ENCODE peak calls at places on chromosomes 4 and X, in six cellular contexts. N is ovary, A is GM23248, V is A549, U is breast epithelium, B is mammary epithelial cell. X is an unnamed sample.

GRCh38 chr4:41213563-41214157 is 682 bp downstream of the APBB2 start:
- DNase-seq in B (peak), N (peak), U (no peak), V (no peak), A (peak), X (peak)

GRCh38 chrX:132984058-132984650 is 25.7 kb upstream of the HS6ST2 start:
- DNase-seq in N (no peak), B (no peak), U (no peak), V (no peak), A (no peak), X (no peak)

GRCh38 chr4:142777045-142777743 is 68.9 kb downstream of the INPP4B start:
- DNase-seq in V (no peak), B (peak), A (peak), N (no peak), U (no peak), X (no peak)

GRCh38 chrX:9670136-9670905 is 95.3 kb downstream of the GPR143 start:
- DNase-seq in V (peak), B (no peak), U (no peak), A (peak), N (no peak), X (no peak)

GRCh38 chr4:132683957-132684356 is 465.1 kb upstream of the PCDH10 start:
- DNase-seq in A (no peak), B (no peak), N (no peak), U (no peak), V (no peak), X (no peak)

GRCh38 chr4:15778742-15779231 is 659 bp downstream of the CD38 start:
- DNase-seq in U (no peak), A (peak), V (peak), B (no peak), N (no peak), X (peak)

GRCh38 chr4:176545886-176546285 is 226.1 kb downstream of the SPCS3 start:
- DNase-seq in A (peak), U (no peak), B (no peak), N (no peak), V (no peak), X (no peak)

GRCh38 chr4:57073559-57073958 is 36.6 kb downstream of the IGFBP7 start:
- DNase-seq in B (no peak), A (no peak), U (no peak), V (no peak), N (no peak), X (no peak)

GRCh38 chr4:32226201-32226600 is 1506.0 kb downstream of the PCDH7 start:
- DNase-seq in V (no peak), A (no peak), B (peak), N (no peak), U (no peak), X (no peak)

GRCh38 chr4:101451086-101451485 is 103.8 kb upstream of the PPP3CA start:
- DNase-seq in B (no peak), V (no peak), U (no peak), N (no peak), A (peak), X (no peak)

GRCh38 chrX:119604778-119605177 is 1.4 kb downstream of the NKRF start:
- DNase-seq in V (no peak), B (no peak), U (no peak), A (peak), N (no peak), X (no peak)

GRCh38 chrX:39869846-39870601 is 227.7 kb downstream of the BCOR start:
- DNase-seq in V (peak), U (no peak), N (no peak), B (peak), A (peak), X (no peak)

GRCh38 chrX:24805201-24805600 is 111.5 kb downstream of the POLA1 start:
- DNase-seq in B (no peak), V (no peak), U (no peak), A (no peak), N (no peak), X (no peak)

GRCh38 chr4:6916587-6917444 is 7.2 kb downstream of the TBC1D14 start:
- DNase-seq in V (peak), B (peak), A (peak), N (no peak), U (peak), X (no peak)
- H3K27ac ChIP-seq in V (peak), B (no peak), A (no peak), N (peak), U (peak), X (peak)

DNA sequence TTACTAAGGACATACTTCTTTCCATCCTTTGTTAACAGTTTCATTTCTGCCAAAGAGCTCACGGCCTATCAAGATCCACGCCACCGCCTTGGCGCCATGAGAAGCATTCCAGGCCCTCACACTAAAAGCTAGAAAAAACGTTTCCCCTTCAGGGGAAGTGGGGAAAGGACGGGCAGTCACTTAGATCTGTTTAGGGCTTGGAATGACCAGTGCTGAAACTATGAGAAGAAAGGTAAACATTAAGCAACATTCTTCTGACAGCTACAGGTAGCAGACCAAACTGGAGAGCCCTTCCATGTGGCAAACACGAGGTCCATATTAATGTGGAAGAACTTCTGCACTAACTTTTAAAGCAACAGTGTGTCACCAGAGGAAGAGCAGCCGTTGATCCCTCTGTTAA is 146.7 kb downstream of the SH3KBP1 start:
- DNase-seq in A (no peak), N (no peak), V (no peak), B (no peak), U (no peak), X (no peak)
- H3K27ac ChIP-seq in A (no peak), N (no peak), V (no peak), B (no peak), U (no peak), X (no peak)

DNA sequence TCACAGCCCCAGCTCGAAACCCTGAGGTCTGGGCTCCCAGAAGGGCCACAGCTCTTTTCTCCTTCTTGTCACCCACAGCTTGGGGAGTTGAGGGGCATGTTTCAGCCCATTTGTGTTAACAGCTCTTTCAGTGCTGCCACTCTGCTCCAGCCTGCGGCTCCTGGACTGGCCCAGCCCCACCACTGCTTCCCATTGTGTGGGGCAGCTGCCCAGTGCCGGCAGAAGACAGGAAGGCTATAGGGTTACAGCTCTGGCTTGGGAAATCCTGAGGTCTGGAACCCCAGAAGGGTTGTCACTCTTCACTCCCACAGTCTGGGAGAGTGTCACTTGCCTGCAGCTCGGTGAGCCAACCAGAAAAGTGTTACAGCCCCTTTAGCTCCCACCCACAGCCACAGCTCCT is 7.0 kb upstream of the HNRNPD start:
- DNase-seq in N (no peak), B (no peak), U (no peak), A (no peak), V (no peak), X (no peak)
- H3K27ac ChIP-seq in N (no peak), B (no peak), U (no peak), A (no peak), V (no peak), X (no peak)

DNA sequence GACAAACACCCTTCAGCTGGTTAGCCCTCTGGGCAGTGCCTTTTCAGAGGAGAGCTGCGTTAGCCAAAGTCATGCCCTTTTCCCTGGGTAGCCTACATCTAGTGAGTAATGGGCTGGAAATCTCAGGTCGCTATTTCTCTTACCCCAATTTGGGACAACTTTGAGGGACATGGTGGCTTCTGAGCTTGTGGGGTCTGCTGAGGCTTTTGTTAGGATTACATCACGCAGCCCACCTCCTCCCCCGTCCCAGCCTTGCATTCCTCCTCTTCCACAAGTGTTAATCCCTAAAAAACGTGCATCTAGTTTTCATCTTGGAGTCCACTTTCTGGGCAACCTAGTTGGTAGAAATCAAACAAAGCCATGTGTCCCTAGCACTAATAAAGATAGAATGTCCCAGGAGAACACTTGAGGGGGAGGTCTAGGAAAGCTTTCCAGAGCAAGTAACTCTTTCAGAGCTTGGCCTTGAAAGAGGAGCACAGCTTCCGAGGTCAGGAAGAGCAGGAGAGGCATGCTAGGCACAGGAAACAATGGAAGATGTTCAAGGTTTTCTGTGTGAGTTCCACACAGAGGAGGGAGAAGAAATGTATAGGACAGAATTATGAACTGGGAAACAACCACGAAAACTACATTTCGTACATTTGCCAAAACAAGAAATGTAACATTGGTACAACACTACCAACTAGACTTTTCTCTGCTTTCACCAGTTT is 2.8 kb downstream of the MRFAP1 start:
- DNase-seq in A (no peak), B (no peak), V (no peak), N (no peak), U (peak), X (no peak)
- H3K27ac ChIP-seq in A (peak), B (no peak), V (no peak), N (peak), U (peak), X (no peak)

GRCh38 chrX:10904220-10904619 is 206.9 kb upstream of the HCCS start:
- DNase-seq in V (no peak), U (no peak), A (peak), B (no peak), N (no peak), X (no peak)

GRCh38 chrX:10903518-10903917 is 207.6 kb upstream of the HCCS start:
- DNase-seq in B (no peak), V (no peak), N (no peak), A (no peak), U (no peak), X (no peak)

GRCh38 chrX:10902001-10902400 is 209.1 kb upstream of the HCCS start:
- DNase-seq in U (no peak), B (peak), A (peak), N (no peak), V (peak), X (no peak)

GRCh38 chrX:10900585-10901289 is 210.4 kb upstream of the HCCS start:
- DNase-seq in V (peak), N (no peak), U (no peak), B (peak), A (peak), X (no peak)

DNA sequence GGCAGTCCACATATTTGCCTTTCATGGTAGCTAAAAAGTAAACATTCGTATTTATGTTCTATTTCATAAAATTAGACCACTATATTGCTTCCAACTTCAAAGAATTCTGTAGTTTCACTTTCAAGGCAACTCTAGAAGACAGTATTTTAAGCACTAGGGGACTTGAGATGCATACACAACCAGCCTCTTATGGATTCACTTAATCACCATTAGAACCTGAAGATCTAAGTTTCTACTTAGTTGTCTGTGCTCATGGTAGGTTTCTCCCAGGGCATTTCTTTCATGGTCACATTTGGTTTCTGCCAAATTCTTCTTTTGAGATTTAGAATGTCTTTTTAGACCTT is 209.9 kb upstream of the HCCS start:
- DNase-seq in N (no peak), U (no peak), V (no peak), B (no peak), A (no peak), X (no peak)
- H3K27ac ChIP-seq in N (no peak), U (no peak), V (no peak), B (no peak), A (peak), X (no peak)

DNA sequence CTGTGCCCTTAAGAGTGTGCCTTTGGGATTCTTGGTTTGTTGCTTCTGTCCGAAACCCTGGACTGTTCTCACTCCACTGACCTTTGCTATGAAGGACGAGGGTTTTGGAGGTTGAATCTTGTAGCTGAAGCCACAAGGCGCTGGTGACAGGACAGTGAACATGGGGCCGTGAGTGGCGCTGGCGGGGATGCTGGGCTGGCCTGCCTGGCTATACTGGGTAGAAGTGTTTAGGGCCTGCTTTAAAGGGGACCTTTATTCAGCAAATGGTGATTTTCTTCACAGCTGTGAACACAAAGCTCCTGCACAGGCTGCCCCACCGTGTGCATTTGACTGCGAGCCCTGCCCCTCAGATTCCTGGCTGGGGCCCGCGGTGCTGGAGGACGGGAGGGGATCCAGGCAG is 27.1 kb upstream of the TADA2B start:
- DNase-seq in V (no peak), N (no peak), B (no peak), A (no peak), U (no peak), X (no peak)
- H3K27ac ChIP-seq in V (no peak), N (no peak), B (no peak), A (no peak), U (no peak), X (no peak)

GRCh38 chr4:184331155-184331995 is 113.7 kb upstream of the ENPP6 start:
- DNase-seq in U (peak), B (peak), N (peak), V (no peak), A (no peak), X (no peak)

GRCh38 chr4:184324939-184325477 is 107.3 kb upstream of the ENPP6 start:
- DNase-seq in U (no peak), V (no peak), A (no peak), B (no peak), N (no peak), X (no peak)

GRCh38 chr4:184329235-184330007 is 111.7 kb upstream of the ENPP6 start:
- DNase-seq in U (no peak), N (no peak), B (no peak), A (no peak), V (no peak), X (no peak)

GRCh38 chr4:184330008-184330400 is 112.3 kb upstream of the ENPP6 start:
- DNase-seq in B (peak), U (no peak), A (no peak), V (no peak), N (no peak), X (no peak)

DNA sequence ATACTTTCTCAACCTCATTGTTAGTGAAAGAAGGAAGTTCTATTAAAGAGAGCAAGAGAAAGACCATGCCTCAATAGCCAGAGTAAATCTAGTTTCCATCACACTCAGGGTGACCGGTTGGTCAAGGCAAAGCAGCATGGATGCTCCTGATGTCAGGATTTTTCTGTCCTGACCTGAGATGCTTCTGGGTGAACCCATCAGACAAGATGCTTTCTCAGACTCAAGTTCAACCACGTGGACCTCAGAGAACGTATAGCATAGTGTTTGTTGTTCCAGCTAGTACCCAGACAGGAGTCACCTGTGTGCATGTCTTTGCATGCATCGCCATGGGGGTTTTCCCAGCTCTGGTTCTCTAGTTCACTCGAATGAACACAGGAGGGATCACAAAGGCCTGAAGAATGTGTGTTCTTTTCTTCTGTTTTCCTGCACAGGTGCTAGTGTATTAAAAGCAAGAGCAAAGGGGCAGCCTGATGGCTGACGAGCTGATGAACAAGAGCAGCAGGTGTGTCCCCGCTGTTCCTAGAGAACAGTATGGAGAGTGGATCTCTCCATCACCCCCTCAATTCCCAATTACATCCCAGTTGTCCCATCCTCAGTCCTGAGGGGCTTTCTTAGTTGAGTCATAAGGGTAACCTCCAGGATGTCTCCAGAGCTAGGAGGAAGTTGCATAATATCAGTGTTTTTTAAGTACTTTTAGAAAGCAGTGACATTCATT is 110.5 kb upstream of the ENPP6 start:
- DNase-seq in B (peak), N (no peak), U (no peak), V (no peak), A (no peak), X (no peak)
- H3K27ac ChIP-seq in B (peak), N (no peak), U (peak), V (no peak), A (no peak), X (no peak)

DNA sequence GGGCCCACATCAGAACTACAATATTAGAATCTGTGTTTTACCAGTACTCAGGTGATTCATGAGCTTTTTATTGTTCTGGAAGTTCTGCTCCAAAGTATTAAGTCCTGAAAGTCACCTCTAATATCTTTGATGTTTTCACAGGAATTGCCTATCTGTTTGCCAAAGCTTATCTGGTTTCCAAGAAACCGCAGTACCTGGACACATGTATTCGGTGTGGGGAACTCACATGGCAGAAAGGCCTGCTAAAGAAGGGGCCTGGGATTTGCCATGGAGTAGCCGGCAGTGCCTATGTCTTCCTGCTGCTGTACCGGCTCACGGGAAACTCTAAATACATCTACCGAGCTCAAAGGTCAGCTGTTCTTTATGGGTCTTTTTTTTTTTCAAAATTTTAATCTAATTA is 18.4 kb upstream of the XK start:
- DNase-seq in B (no peak), U (no peak), N (no peak), V (no peak), A (no peak), X (no peak)
- H3K27ac ChIP-seq in B (no peak), U (no peak), N (no peak), V (no peak), A (no peak), X (no peak)

GRCh38 chr4:38131371-38132139 is 171.4 kb downstream of the PTTG2 start:
- DNase-seq in V (no peak), A (no peak), B (peak), N (no peak), U (no peak), X (no peak)

GRCh38 chr4:38133711-38134480 is 173.7 kb downstream of the PTTG2 start:
- DNase-seq in B (no peak), N (no peak), U (no peak), V (no peak), A (peak), X (no peak)

GRCh38 chr4:38130884-38131283 is 170.7 kb downstream of the PTTG2 start:
- DNase-seq in B (no peak), U (no peak), N (no peak), V (no peak), A (no peak), X (no peak)

GRCh38 chr4:38132843-38133662 is 172.9 kb downstream of the PTTG2 start:
- DNase-seq in V (peak), A (no peak), B (no peak), N (no peak), U (no peak), X (no peak)

GRCh38 chr4:38132140-38132673 is 172.0 kb downstream of the PTTG2 start:
- DNase-seq in A (peak), B (peak), N (peak), V (no peak), U (no peak), X (no peak)
- H3K27ac ChIP-seq in A (peak), B (peak), N (peak), V (no peak), U (peak), X (peak)

GRCh38 chr4:173536808-173537429 is 6.9 kb upstream of the HAND2 start:
- DNase-seq in N (no peak), U (no peak), B (no peak), A (peak), V (peak), X (no peak)
- H3K27ac ChIP-seq in N (no peak), U (no peak), B (no peak), A (no peak), V (no peak), X (no peak)

X was measured in caudate nucleus.